ENCODE peak calls at places on chromosome 5, in six cellular contexts. M is stimulated activated CD8-positive, alpha-beta memory T cell treated with anti-CD3 and anti-CD28 coated beads, Interleukin-12 subunit alpha, Interleukin-12 subunit beta, amount 100 ng/mL, for 1 hour; B is neural progenitor cell; S is retinal pigment epithelial cell; H is NAMALWA; Q is NCI-H2081. F is an unnamed sample.

GRCh38 chr5:172078726-172079345 is 72.4 kb upstream of the FBXW11 start:
- DNase-seq in M (no peak), B (no peak), S (peak; percentile 18), H (no peak), Q (no peak), F (no peak)

GRCh38 chr5:6710078-6710477 is 3.2 kb upstream of the TENT4A start:
- DNase-seq in M (no peak), B (no peak), S (no peak), H (no peak), Q (no peak), F (no peak)

GRCh38 chr5:143442398-143442797 is 38.9 kb upstream of the NR3C1 start:
- DNase-seq in M (no peak), B (no peak), S (no peak), H (no peak), Q (no peak), F (no peak)

GRCh38 chr5:150641006-150641570 is 628 bp downstream of the SYNPO start:
- DNase-seq in M (no peak), B (peak; percentile 0), S (no peak), H (no peak), Q (no peak), F (no peak)

GRCh38 chr5:38148021-38148625 is 110.2 kb upstream of the EGFLAM start:
- DNase-seq in M (no peak), B (no peak), S (no peak), H (no peak), Q (no peak), F (no peak)

GRCh38 chr5:71681282-71681681 is 37.8 kb upstream of the CARTPT start:
- DNase-seq in M (no peak), B (no peak), S (no peak), H (no peak), Q (no peak), F (no peak)

GRCh38 chr5:76801159-76801802 is 17.5 kb upstream of the F2RL1 start:
- DNase-seq in M (no peak), B (no peak), S (no peak), H (no peak), Q (no peak), F (no peak)

GRCh38 chr5:96807099-96807654 is 568 bp downstream of the ERAP1 start:
- DNase-seq in M (no peak), B (peak; percentile 69), S (no peak), H (peak; percentile 59), Q (peak; percentile 80), F (peak; percentile 55)

GRCh38 chr5:10552183-10553143 is 11.4 kb upstream of the ANKRD33B start:
- DNase-seq in M (no peak), B (no peak), S (no peak), H (peak; percentile 59), Q (no peak), F (peak; percentile 77)

GRCh38 chr5:62093981-62094380 is 212.0 kb upstream of the KIF2A start:
- DNase-seq in M (no peak), B (peak; percentile 15), S (peak; percentile 76), H (no peak), Q (peak; percentile 86), F (no peak)

GRCh38 chr5:121174351-121174750 is 677.3 kb upstream of the FTMT start:
- DNase-seq in M (no peak), B (no peak), S (no peak), H (no peak), Q (no peak), F (no peak)

GRCh38 chr5:180605554-180606214 is 14.4 kb upstream of the SCGB3A1 start:
- DNase-seq in M (peak; percentile 44), B (peak; percentile 63), S (peak; percentile 7), H (peak; percentile 78), Q (peak; percentile 55), F (peak; percentile 67)

GRCh38 chr5:50853151-50853550 is 186.7 kb downstream of the PARP8 start:
- DNase-seq in M (no peak), B (no peak), S (no peak), H (peak; percentile 74), Q (no peak), F (peak; percentile 93)

F was measured in OCI-LY7.